ENCODE peak calls at places on chromosomes 5 and 9, in ten cellular contexts. Z is NCI-H1417; Y is Peyer's patch; B is T-helper 1 cell; E is NB4; O is sigmoid colon; P is kidney epithelial cell; C is GM03348; T is activated CD8-positive, alpha-beta memory T cell treated with anti-CD3 and anti-CD28 coated beads for 24 hours; X is choroid plexus epithelial cell. M is an unnamed sample.

GRCh38 chr9:130461218-130461630 is 16.5 kb downstream of the ASS1 start:
- DNase-seq in X (peak), O (peak), C (peak), Y (peak), P (no peak), Z (peak), B (peak), E (peak), T (peak), M (no peak)

GRCh38 chr5:17096975-17097695 is 120.3 kb upstream of the BASP1 start:
- DNase-seq in X (peak), C (no peak), E (no peak), Y (no peak), P (peak), T (no peak), B (no peak), O (no peak), Z (peak), M (no peak)

GRCh38 chr5:164663223-164663989 is 1158.0 kb downstream of the MAT2B start:
- DNase-seq in Y (no peak), P (no peak), Z (no peak), C (no peak), B (no peak), E (no peak), O (no peak), T (no peak), X (peak), M (no peak)

GRCh38 chr5:88245241-88245892 is 23.3 kb downstream of the TMEM161B start:
- DNase-seq in Y (no peak), Z (no peak), O (no peak), C (no peak), E (no peak), P (no peak), T (no peak), B (no peak), X (no peak), M (no peak)

GRCh38 chr5:2757563-2758311 is 6.3 kb upstream of the IRX2 start:
- DNase-seq in Y (no peak), C (no peak), O (no peak), E (peak), Z (no peak), X (no peak), T (no peak), P (no peak), B (no peak), M (no peak)

GRCh38 chr9:14766299-14766698 is 43.8 kb upstream of the CER1 start:
- DNase-seq in B (no peak), X (no peak), O (no peak), C (peak), P (no peak), Z (no peak), E (no peak), Y (no peak), T (no peak), M (no peak)

GRCh38 chr9:137612741-137613142 is 6.1 kb upstream of the EHMT1 start:
- DNase-seq in E (no peak), P (no peak), X (no peak), C (no peak), Y (no peak), O (no peak), B (no peak), T (no peak), Z (no peak), M (no peak)

GRCh38 chr5:7348168-7348802 is 47.7 kb upstream of the ADCY2 start:
- DNase-seq in X (no peak), B (no peak), T (no peak), Z (no peak), Y (no peak), C (no peak), O (no peak), P (no peak), E (no peak), M (no peak)

GRCh38 chr5:135466178-135467050 is 14.3 kb upstream of the TIFAB start:
- DNase-seq in Z (peak), X (peak), T (peak), C (peak), Y (peak), B (peak), O (peak), P (no peak), E (peak), M (no peak)

GRCh38 chr5:2920312-2920711 is 168.8 kb upstream of the IRX2 start:
- DNase-seq in Y (no peak), T (no peak), C (no peak), Z (no peak), E (no peak), X (no peak), O (no peak), B (no peak), P (no peak), M (no peak)

GRCh38 chr5:109656829-109657228 is 32.9 kb upstream of the MAN2A1 start:
- DNase-seq in P (peak), E (peak), Y (peak), B (peak), O (peak), X (peak), Z (no peak), C (peak), T (no peak), M (no peak)

GRCh38 chr5:175263776-175264175 is 180.2 kb downstream of the DRD1 start:
- DNase-seq in B (no peak), X (no peak), P (no peak), T (no peak), O (no peak), Z (no peak), Y (no peak), C (no peak), E (no peak), M (no peak)

GRCh38 chr5:78537821-78538220 is 110.8 kb downstream of the LHFPL2 start:
- DNase-seq in Z (no peak), X (peak), B (no peak), T (no peak), C (peak), O (peak), P (no peak), E (peak), Y (no peak), M (no peak)

GRCh38 chr9:121348321-121348720 is 21.7 kb downstream of the STOM start:
- DNase-seq in X (no peak), C (no peak), E (no peak), O (no peak), T (no peak), P (no peak), Z (no peak), B (no peak), Y (no peak), M (no peak)

GRCh38 chr5:132679166-132679565 is 5.4 kb downstream of the IL4 start:
- DNase-seq in T (no peak), Y (no peak), P (no peak), B (no peak), Z (no peak), E (no peak), X (no peak), O (no peak), C (no peak), M (no peak)

GRCh38 chr9:87494970-87495471 is 2.6 kb upstream of the DAPK1 start:
- DNase-seq in T (no peak), B (no peak), C (no peak), Z (no peak), X (no peak), Y (no peak), P (peak), E (peak), O (no peak), M (no peak)

GRCh38 chr5:83343345-83343744 is 128.2 kb upstream of the VCAN start:
- DNase-seq in Z (peak), C (no peak), O (no peak), Y (no peak), P (no peak), E (no peak), T (no peak), X (no peak), B (no peak), M (no peak)

GRCh38 chr9:127340721-127341120 is 56.2 kb upstream of the SLC2A8 start:
- DNase-seq in X (no peak), O (no peak), T (no peak), Y (no peak), B (no peak), P (no peak), C (no peak), E (no peak), Z (no peak), M (no peak)

GRCh38 chr5:98771389-98772109 is 1.9 kb upstream of the RGMB start:
- DNase-seq in C (peak), B (peak), P (no peak), O (peak), X (peak), E (peak), Z (peak), T (no peak), Y (peak), M (peak)

GRCh38 chr5:52469420-52469819 is 318.3 kb upstream of the ITGA1 start:
- DNase-seq in P (no peak), Z (no peak), T (no peak), O (no peak), C (no peak), B (peak), Y (peak), X (no peak), E (no peak), M (no peak)

GRCh38 chr5:88727705-88728313 is 155.2 kb downstream of the MEF2C start:
- DNase-seq in T (no peak), O (no peak), C (peak), X (peak), P (no peak), B (no peak), Y (no peak), E (peak), Z (no peak), M (peak)

GRCh38 chr9:6973762-6974161 is 216.0 kb downstream of the KDM4C start:
- DNase-seq in B (no peak), Y (no peak), X (peak), Z (no peak), O (no peak), C (no peak), T (no peak), E (peak), P (no peak), M (no peak)

GRCh38 chr9:137011907-137012675 is 15.7 kb upstream of the CLIC3 start:
- DNase-seq in P (no peak), B (no peak), E (no peak), C (no peak), X (no peak), Y (no peak), T (no peak), O (no peak), Z (no peak), M (no peak)

GRCh38 chr9:128987800-128988199 is 40.3 kb downstream of the NUP188 start:
- DNase-seq in X (peak), E (no peak), P (peak), B (no peak), Y (no peak), T (no peak), C (peak), Z (no peak), O (no peak), M (peak)

GRCh38 chr9:34331191-34331590 is 1.8 kb downstream of the NUDT2 start:
- DNase-seq in E (peak), P (no peak), X (no peak), T (no peak), Y (no peak), C (no peak), B (no peak), O (no peak), Z (no peak), M (no peak)

GRCh38 chr9:134165357-134166315 is 1.3 kb upstream of the RNU6ATAC start:
- DNase-seq in X (peak), O (no peak), T (peak), C (no peak), Z (no peak), B (peak), Y (no peak), E (peak), P (no peak), M (no peak)

GRCh38 chr5:127313847-127314473 is 23.4 kb downstream of the MEGF10 start:
- DNase-seq in E (peak), T (peak), B (peak), Y (peak), C (peak), O (peak), P (no peak), X (peak), Z (no peak), M (peak)

GRCh38 chr9:34233691-34234090 is 54.8 kb downstream of the UBAP1 start:
- DNase-seq in E (no peak), C (no peak), T (no peak), B (no peak), X (no peak), P (no peak), O (no peak), Z (no peak), Y (no peak), M (no peak)

GRCh38 chr9:131432597-131433301 is 38.9 kb downstream of the PRRC2B start:
- DNase-seq in P (peak), X (peak), T (no peak), C (peak), B (no peak), O (peak), E (no peak), Y (peak), Z (no peak), M (peak)

GRCh38 chr5:31135542-31135941 is 57.9 kb upstream of the CDH6 start:
- DNase-seq in P (no peak), T (no peak), C (no peak), Y (no peak), Z (no peak), X (no peak), B (no peak), O (no peak), E (no peak), M (no peak)

GRCh38 chr9:88732128-88732527 is 197.2 kb downstream of the NXNL2 start:
- DNase-seq in T (no peak), P (no peak), Z (no peak), O (no peak), B (no peak), E (no peak), C (no peak), Y (no peak), X (peak), M (no peak)

GRCh38 chr5:148072207-148072606 is 8.4 kb downstream of the SPINK5 start:
- DNase-seq in T (no peak), C (no peak), B (no peak), X (no peak), Y (no peak), P (no peak), E (no peak), O (no peak), Z (no peak), M (no peak)

GRCh38 chr9:91824591-91825339 is 125.3 kb downstream of the ROR2 start:
- DNase-seq in B (no peak), E (no peak), Y (no peak), P (no peak), O (peak), T (no peak), C (peak), X (no peak), Z (no peak), M (no peak)

M was measured in AG04450.